ENCODE peak calls at places on chromosomes 12 and 14, in five cellular contexts. M is GM12878, H is tibial nerve, L is endothelial cell, A is AG10803. Z is an unnamed sample.

GRCh38 chr12:69415471-69416275 is 54.5 kb upstream of the FRS2 start:
- DNase-seq in M (no peak), H (peak), L (peak), A (peak), Z (peak)

GRCh38 chr12:15603461-15604085 is 185.6 kb downstream of the EPS8 start:
- DNase-seq in M (no peak), H (no peak), L (no peak), A (no peak), Z (no peak)

GRCh38 chr12:53536962-53537361 is 29.7 kb upstream of the NPFF start:
- DNase-seq in M (no peak), H (no peak), L (no peak), A (no peak), Z (no peak)

GRCh38 chr14:91273273-91273884 is 28.9 kb upstream of the GPR68 start:
- DNase-seq in M (no peak), H (no peak), L (no peak), A (no peak), Z (no peak)

GRCh38 chr12:67966560-67966959 is 22.7 kb upstream of the IFNG-AS1 start:
- DNase-seq in M (no peak), H (no peak), L (no peak), A (no peak), Z (no peak)

GRCh38 chr14:96204151-96205058 is at the start of gene BDKRB2:
- DNase-seq in M (no peak), H (peak), L (peak), A (peak), Z (peak)

GRCh38 chr12:28457785-28458184 is 267.5 kb downstream of the CCDC91 start:
- DNase-seq in M (no peak), H (no peak), L (no peak), A (no peak), Z (no peak)

GRCh38 chr12:94047781-94048567 is 100.4 kb upstream of the PLXNC1 start:
- DNase-seq in M (peak), H (no peak), L (no peak), A (no peak), Z (no peak)

GRCh38 chr12:116257213-116257612 is 20.3 kb downstream of the MED13L start:
- DNase-seq in M (no peak), H (no peak), L (no peak), A (no peak), Z (no peak)

GRCh38 chr12:104494137-104494815 is 37.5 kb downstream of the CHST11 start:
- DNase-seq in M (peak), H (no peak), L (no peak), A (peak), Z (no peak)

GRCh38 chr12:4700621-4701026 is 19.6 kb upstream of the GALNT8 start:
- DNase-seq in M (no peak), H (peak), L (no peak), A (no peak), Z (no peak)

GRCh38 chr14:81406863-81407262 is 6.7 kb upstream of the STON2 start:
- DNase-seq in M (no peak), H (peak), L (no peak), A (peak), Z (no peak)

GRCh38 chr12:32755051-32755653 is 545 bp downstream of the YARS2 start:
- DNase-seq in M (peak), H (peak), L (peak), A (peak), Z (peak)

GRCh38 chr12:75579552-75579951 is 68.1 kb upstream of the KRR1 start:
- DNase-seq in M (no peak), H (no peak), L (no peak), A (no peak), Z (no peak)

GRCh38 chr12:130452546-130452945 is 114.9 kb downstream of the PIWIL1 start:
- DNase-seq in M (no peak), H (no peak), L (no peak), A (no peak), Z (no peak)

GRCh38 chr12:23140710-23141109 is 515.7 kb downstream of the ETNK1 start:
- DNase-seq in M (no peak), H (no peak), L (no peak), A (no peak), Z (no peak)

GRCh38 chr12:78916845-78917480 is 52.4 kb downstream of the SYT1 start:
- DNase-seq in M (no peak), H (no peak), L (no peak), A (peak), Z (no peak)

GRCh38 chr12:52658196-52658595 is 6.2 kb upstream of the KRT2 start:
- DNase-seq in M (no peak), H (no peak), L (no peak), A (no peak), Z (no peak)

GRCh38 chr12:130589391-130590317 is 126.4 kb downstream of the RIMBP2 start:
- DNase-seq in M (no peak), H (no peak), L (no peak), A (no peak), Z (no peak)

GRCh38 chr14:98208074-98208675 is 1063.8 kb downstream of the BCL11B start:
- DNase-seq in M (no peak), H (no peak), L (no peak), A (no peak), Z (no peak)

GRCh38 chr12:52006726-52007157 is at the start of gene TAMALIN:
- DNase-seq in M (no peak), H (peak), L (peak), A (peak), Z (peak)

GRCh38 chr14:87888136-87888999 is 104.6 kb downstream of the GALC start:
- DNase-seq in M (no peak), H (peak), L (peak), A (no peak), Z (no peak)

GRCh38 chr12:69092137-69092536 is 147.2 kb upstream of the CPSF6 start:
- DNase-seq in M (no peak), H (no peak), L (no peak), A (no peak), Z (no peak)

GRCh38 chr14:104098272-104099095 is 13.0 kb downstream of the ASPG start:
- DNase-seq in M (no peak), H (no peak), L (no peak), A (no peak), Z (no peak)

GRCh38 chr12:95784286-95784685 is 6.3 kb downstream of the NTN4 start:
- DNase-seq in M (no peak), H (no peak), L (no peak), A (no peak), Z (no peak)

GRCh38 chr14:90842726-90843125 is 26.5 kb upstream of the TTC7B start:
- DNase-seq in M (no peak), H (no peak), L (no peak), A (no peak), Z (no peak)

GRCh38 chr12:14833952-14834351 is 9.4 kb downstream of the ART4 start:
- DNase-seq in M (no peak), H (no peak), L (no peak), A (peak), Z (no peak)

GRCh38 chr12:22684526-22685118 is 59.7 kb downstream of the ETNK1 start:
- DNase-seq in M (peak), H (no peak), L (no peak), A (peak), Z (no peak)

GRCh38 chr14:52998376-52999010 is 47.6 kb upstream of the FERMT2 start:
- DNase-seq in M (no peak), H (no peak), L (no peak), A (peak), Z (no peak)
- TF ChIP-seq CTCF in M (no peak), H (no peak), L (no peak), A (no peak), Z (no peak)

GRCh38 chr14:53110103-53110502 is 43.0 kb downstream of the DDHD1 start:
- DNase-seq in M (no peak), H (no peak), L (no peak), A (no peak), Z (no peak)

GRCh38 chr14:53109688-53110041 is 43.5 kb downstream of the DDHD1 start:
- DNase-seq in M (peak), H (no peak), L (no peak), A (no peak), Z (no peak)

GRCh38 chr14:53108292-53108937 is 44.7 kb downstream of the DDHD1 start:
- DNase-seq in M (no peak), H (no peak), L (no peak), A (no peak), Z (no peak)

GRCh38 chr14:53106768-53107167 is 46.4 kb downstream of the DDHD1 start:
- DNase-seq in M (no peak), H (no peak), L (no peak), A (no peak), Z (no peak)

DNA sequence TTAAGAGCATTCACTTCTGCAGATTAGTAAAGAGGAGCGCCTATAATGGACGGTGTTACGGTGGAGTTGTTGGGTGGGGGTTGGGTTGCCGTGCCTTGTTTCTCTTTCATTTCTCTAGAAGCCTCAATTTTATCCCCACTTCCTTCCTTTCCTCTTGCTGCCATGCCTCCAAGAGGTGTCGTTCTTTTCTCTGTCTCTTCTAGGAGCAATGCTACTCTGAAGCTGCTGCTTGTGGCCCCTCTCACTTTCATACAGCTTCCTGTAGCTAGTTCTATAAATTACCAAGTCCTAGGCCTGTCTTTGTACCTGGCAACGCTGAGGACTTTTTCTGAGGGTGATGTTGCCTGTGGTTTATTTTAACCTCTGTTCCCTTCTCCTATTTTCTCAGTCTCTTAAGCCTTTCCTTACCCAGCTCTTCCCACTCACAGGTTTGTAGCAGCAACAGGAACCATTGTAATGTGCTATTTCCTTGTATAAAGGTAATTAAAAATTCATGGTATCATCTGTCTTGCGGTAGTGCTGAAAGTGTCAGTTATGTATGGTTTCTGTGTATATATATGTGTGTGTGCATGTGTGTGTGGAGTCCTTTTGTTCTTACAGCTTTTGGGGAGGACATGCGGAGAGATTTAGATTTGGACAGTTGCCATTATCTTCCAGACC is 44.0 kb downstream of the DDHD1 start:
- DNase-seq in M (peak), H (no peak), L (no peak), A (peak), Z (no peak)
- TF ChIP-seq CTCF in M (no peak), H (no peak), L (no peak), A (no peak), Z (no peak)

GRCh38 chr14:76271371-76271770 is 104.6 kb upstream of the ESRRB start:
- DNase-seq in M (no peak), H (no peak), L (no peak), A (no peak), Z (no peak)

GRCh38 chr14:76268700-76269099 is 107.2 kb upstream of the ESRRB start:
- DNase-seq in M (no peak), H (no peak), L (no peak), A (no peak), Z (no peak)

GRCh38 chr14:76264384-76264783 is 111.6 kb upstream of the ESRRB start:
- DNase-seq in M (no peak), H (no peak), L (no peak), A (no peak), Z (no peak)

GRCh38 chr14:76268013-76268376 is 107.9 kb upstream of the ESRRB start:
- DNase-seq in M (no peak), H (no peak), L (no peak), A (no peak), Z (no peak)

DNA sequence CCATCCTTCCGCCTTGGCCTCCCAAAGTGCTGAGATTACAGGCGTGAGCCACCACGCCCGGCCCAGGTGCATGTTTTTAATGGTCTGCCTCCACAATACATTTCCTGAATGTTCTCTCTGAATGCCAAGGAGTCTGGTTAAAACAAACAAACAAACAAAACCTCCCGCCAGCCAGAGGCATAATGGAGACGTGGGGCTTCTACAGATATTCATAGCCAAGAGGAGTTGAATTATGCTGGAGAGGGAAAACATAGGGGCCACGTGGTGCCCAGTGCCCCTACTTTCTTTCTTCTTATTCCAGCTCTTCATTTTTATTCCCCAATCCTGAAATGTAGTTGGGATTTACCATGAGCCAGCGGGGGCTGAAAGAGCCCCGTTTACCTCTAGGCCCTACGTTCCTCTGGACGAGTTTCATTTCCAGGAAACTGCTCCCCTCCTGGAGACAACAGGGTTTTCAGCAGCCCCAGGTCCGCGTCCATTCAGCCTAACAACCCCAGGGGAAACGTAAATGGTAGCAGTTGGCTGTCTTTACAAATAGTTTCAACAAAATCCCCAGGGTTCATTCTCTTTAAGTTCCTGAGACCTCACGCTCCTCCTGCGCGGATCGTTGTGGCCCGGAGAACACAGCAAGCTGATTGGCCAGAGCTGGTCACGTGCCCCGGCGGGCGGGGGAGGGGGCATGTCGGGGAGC is 108.5 kb upstream of the ESRRB start:
- DNase-seq in M (no peak), H (peak), L (peak), A (peak), Z (peak)
- TF ChIP-seq CTCF in M (no peak), H (peak), L (no peak), A (peak), Z (peak)

GRCh38 chr14:21987937-21988336 is 314.3 kb upstream of the OR4E1 start:
- DNase-seq in M (no peak), H (no peak), L (peak), A (peak), Z (peak)
- TF ChIP-seq CTCF in M (peak), H (no peak), L (peak), A (peak), Z (peak)

GRCh38 chr12:113263431-113263963 is 42.2 kb downstream of the TPCN1 start:
- DNase-seq in M (no peak), H (no peak), L (no peak), A (no peak), Z (no peak)
- TF ChIP-seq CTCF in M (no peak), H (no peak), L (no peak), A (no peak), Z (no peak)

DNA sequence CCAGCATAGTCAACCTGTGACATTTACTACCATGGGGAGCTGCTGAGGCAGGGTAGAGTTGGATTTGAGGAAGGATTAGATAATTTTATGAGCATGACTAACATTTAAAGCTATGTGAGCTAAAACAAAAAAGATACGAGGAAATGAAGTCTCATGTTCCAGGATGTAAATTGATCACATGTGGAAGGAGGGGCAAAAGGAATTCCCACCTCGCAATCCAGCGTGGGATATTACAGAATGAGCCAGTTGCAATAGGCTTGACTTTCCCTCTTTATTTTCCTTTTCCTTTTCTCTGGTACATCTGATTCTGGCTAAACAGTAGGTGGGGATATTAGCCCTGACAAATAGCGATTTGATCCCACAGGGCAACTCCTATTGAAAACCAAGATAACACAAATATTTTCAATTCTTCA is 214.9 kb upstream of the HMGA2 start:
- DNase-seq in M (no peak), H (no peak), L (no peak), A (peak), Z (no peak)
- TF ChIP-seq CTCF in M (no peak), H (no peak), L (no peak), A (no peak), Z (no peak)

GRCh38 chr14:80202888-80203562 is 8.3 kb downstream of the DIO2 start:
- DNase-seq in M (no peak), H (no peak), L (peak), A (no peak), Z (peak)
- TF ChIP-seq CTCF in M (peak), H (no peak), L (peak), A (peak), Z (peak)

GRCh38 chr12:119992129-119992705 is 3.2 kb downstream of the BICDL1 start:
- DNase-seq in M (no peak), H (no peak), L (no peak), A (no peak), Z (no peak)

GRCh38 chr12:119989619-119990381 is 764 bp downstream of the BICDL1 start:
- DNase-seq in M (no peak), H (peak), L (peak), A (peak), Z (peak)

GRCh38 chr12:119988788-119989618 is at the start of gene BICDL1:
- DNase-seq in M (peak), H (no peak), L (peak), A (peak), Z (peak)

GRCh38 chr12:119990382-119990874 is 1.4 kb downstream of the BICDL1 start:
- DNase-seq in M (no peak), H (no peak), L (no peak), A (no peak), Z (no peak)

DNA sequence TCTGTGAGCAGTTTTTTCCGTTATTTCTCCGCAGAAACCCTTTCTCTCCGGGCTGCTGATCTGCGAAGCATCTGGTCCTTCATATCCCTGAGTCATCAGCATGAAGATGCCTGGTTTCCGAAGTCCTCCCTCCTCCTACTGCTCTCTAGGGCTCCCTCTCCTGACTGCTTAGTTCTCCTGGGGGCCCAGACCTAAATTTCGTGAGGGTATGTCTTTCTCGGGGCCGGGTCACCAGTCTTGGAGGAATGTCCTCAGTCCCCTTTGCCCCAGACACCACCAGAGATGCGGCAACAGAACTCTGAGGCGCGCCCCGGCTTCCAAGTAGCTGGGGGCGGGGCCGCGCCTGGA is 622 bp upstream of the BICDL1 start:
- DNase-seq in M (no peak), H (no peak), L (no peak), A (peak), Z (no peak)
- TF ChIP-seq CTCF in M (peak), H (no peak), L (no peak), A (peak), Z (peak)

DNA sequence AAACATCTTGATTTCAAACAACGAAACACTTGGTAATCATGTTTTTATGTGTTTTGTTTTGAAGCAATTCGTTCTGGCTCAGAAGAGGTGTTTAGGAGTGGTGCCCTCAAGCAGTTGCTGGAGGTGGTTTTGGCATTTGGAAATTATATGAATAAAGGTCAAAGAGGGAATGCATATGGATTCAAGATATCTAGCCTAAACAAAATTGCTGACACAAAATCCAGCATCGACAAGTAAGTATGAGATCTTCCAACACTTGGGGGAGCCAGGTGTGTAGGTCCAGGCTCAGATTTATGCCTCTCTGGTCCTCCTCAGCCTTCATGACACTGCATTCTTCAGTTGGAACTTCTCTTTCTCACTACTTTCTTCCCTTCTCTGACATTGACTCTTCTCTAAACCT is 110.1 kb downstream of the GPR135 start:
- DNase-seq in M (no peak), H (no peak), L (no peak), A (no peak), Z (no peak)
- TF ChIP-seq CTCF in M (no peak), H (no peak), L (no peak), A (no peak), Z (no peak)